ENCODE peak calls at places on chromosome 4, in eight cellular contexts. F, T, G, J, D, W, N and V are unnamed samples.

GRCh38 chr4:128913228-128913627 is 103.7 kb downstream of the JADE1 start:
- DNase-seq in N (no peak), D (no peak), W (no peak), J (no peak), F (no peak), G (no peak), T (no peak), V (no peak)

GRCh38 chr4:147481577-147482109 is 746 bp downstream of the EDNRA start:
- DNase-seq in W (no peak), D (peak; percentile 31), T (no peak), G (no peak), N (peak; percentile 39), F (no peak), J (no peak), V (no peak)

GRCh38 chr4:54433686-54434085 is 204.6 kb downstream of the PDGFRA start:
- DNase-seq in D (no peak), F (peak; percentile 37), T (no peak), G (peak; percentile 15), W (peak; percentile 3), J (no peak), N (no peak), V (no peak)

GRCh38 chr4:58453956-58454355 is 1343.8 kb upstream of the IGFBP7 start:
- DNase-seq in D (no peak), J (no peak), W (no peak), T (no peak), F (no peak), N (no peak), G (no peak), V (no peak)

GRCh38 chr4:72942565-72942964 is 127.0 kb downstream of the COX18 start:
- DNase-seq in D (no peak), F (no peak), J (no peak), T (no peak), N (no peak), G (no peak), W (no peak), V (no peak)

GRCh38 chr4:164802301-164802700 is 48.4 kb downstream of the SMIM31 start:
- DNase-seq in G (no peak), W (no peak), J (no peak), D (no peak), T (no peak), F (no peak), N (no peak), V (no peak)

GRCh38 chr4:113759696-113760093 is 1.8 kb downstream of the CAMK2D start:
- DNase-seq in T (no peak), F (peak; percentile 12), J (no peak), N (no peak), W (no peak), G (no peak), D (no peak), V (no peak)

GRCh38 chr4:144171697-144172096 is 31.2 kb upstream of the GYPA start:
- DNase-seq in W (no peak), G (no peak), N (no peak), F (no peak), J (no peak), T (no peak), D (no peak), V (no peak)

GRCh38 chr4:164937576-164938270 is 39.7 kb downstream of the TRIM61 start:
- DNase-seq in F (peak; percentile 18), J (no peak), T (no peak), G (no peak), D (no peak), N (no peak), W (no peak), V (no peak)

GRCh38 chr4:20251796-20252655 is at the start of gene SLIT2:
- DNase-seq in N (peak; percentile 98), W (peak; percentile 24), G (peak; percentile 53), T (no peak), F (peak; percentile 68), D (peak; percentile 56), J (peak; percentile 96), V (peak; percentile 39)

GRCh38 chr4:20249333-20249732 is 2.4 kb upstream of the SLIT2 start:
- DNase-seq in G (no peak), D (peak; percentile 34), J (no peak), F (peak; percentile 69), N (peak; percentile 35), W (peak; percentile 12), T (no peak), V (no peak)

GRCh38 chr4:20253272-20253798 is 1.6 kb downstream of the SLIT2 start:
- DNase-seq in F (peak; percentile 15), W (no peak), N (peak; percentile 60), J (no peak), D (no peak), G (no peak), T (no peak), V (no peak)

GRCh38 chr4:20252656-20253271 is 1.1 kb downstream of the SLIT2 start:
- DNase-seq in T (no peak), D (peak; percentile 30), F (peak; percentile 39), N (peak; percentile 90), J (peak; percentile 84), W (no peak), G (no peak), V (no peak)

DNA sequence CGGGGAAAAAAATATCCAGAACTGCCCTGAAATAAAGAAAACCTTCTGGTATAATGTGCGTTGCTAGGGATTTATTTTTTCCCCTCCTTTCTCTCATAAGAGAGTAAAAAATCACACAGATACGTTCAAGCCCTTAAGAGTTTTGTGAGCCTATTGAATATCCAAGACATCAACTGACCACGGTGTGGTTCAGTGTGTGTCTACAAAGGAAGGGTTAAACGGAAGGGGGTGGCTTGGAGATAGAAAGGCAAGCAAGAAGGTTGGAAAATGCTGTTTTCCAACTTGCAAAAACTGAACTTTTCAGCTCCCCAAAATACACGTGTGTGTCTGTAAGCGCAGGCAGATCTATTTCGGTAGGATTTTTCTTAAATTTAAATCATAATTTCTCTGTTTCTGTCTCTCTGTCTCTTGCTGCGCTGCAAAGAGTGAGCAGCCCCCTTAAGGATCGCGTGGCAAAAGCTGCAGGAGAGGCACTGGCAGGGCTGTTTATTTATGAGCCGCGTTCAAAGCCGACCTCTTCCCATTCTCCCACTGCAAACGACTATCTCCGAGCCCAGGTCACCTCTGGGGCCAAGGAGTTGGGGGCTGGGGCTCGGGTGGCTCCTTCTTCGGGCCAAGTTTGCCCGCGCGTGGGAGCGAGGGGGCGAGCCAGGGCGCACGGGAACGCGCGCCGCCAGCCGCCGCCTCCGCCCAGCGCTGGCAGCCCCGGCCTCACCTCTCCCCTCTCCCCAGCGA is 477 bp upstream of the SLIT2 start:
- DNase-seq in T (no peak), W (no peak), D (no peak), G (no peak), N (peak; percentile 62), F (peak; percentile 16), J (no peak), V (no peak)
- H3K27ac ChIP-seq in T (no peak overlapping the region), W (no peak overlapping the region), D (no peak overlapping the region), G (no peak overlapping the region), N (peak overlapping the region; percentile 52), F (no peak overlapping the region), J (peak overlapping the region; percentile 75), V (peak overlapping the region; percentile 78)

DNA sequence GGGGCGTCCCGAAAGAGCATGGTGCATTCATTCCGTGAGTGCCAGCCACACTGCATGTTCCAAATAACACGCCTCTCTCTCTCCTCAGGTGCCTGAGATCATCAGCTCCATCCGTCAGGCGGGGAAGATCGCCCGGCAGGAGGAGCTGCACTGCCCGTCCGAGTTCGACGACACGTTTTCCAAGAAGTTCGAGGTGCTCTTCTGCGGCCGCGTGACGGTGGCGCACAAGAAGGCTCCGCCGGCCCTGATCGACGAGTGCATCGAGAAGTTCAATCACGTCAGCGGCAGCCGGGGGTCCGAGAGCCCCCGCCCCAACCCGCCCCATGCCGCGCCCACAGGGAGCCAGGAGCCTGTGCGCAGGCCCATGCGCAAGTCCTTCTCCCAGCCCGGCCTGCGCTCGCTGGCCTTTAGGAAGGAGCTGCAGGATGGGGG is 54.2 kb downstream of the PTTG2 start:
- DNase-seq in N (no peak), F (no peak), J (peak; percentile 78), G (no peak), D (no peak), T (no peak), W (no peak), V (no peak)
- H3K36me3 ChIP-seq in N (peaks cover 23% of the 10 kb centered on the region), F (peaks cover 6% of the 10 kb centered on the region), J (no peaks in the 10 kb centered on the region), G (no peaks in the 10 kb centered on the region), D (peaks cover 3% of the 10 kb centered on the region), T (peaks cover 16% of the 10 kb centered on the region), W (no peaks in the 10 kb centered on the region), V (peaks cover 16% of the 10 kb centered on the region)

GRCh38 chr4:36343501-36343900 is 62.1 kb downstream of the DTHD1 start:
- DNase-seq in F (no peak), N (no peak), T (no peak), D (no peak), G (no peak), W (no peak), J (no peak), V (no peak)

GRCh38 chr4:36349904-36350554 is 68.6 kb downstream of the DTHD1 start:
- DNase-seq in J (no peak), F (no peak), W (no peak), N (no peak), D (no peak), T (no peak), G (no peak), V (no peak)

GRCh38 chr4:36351082-36351666 is 69.8 kb downstream of the DTHD1 start:
- DNase-seq in W (peak; percentile 36), N (no peak), F (peak; percentile 10), J (no peak), G (peak; percentile 28), T (peak; percentile 59), D (peak; percentile 13), V (peak; percentile 72)

GRCh38 chr4:36348403-36348938 is 67.1 kb downstream of the DTHD1 start:
- DNase-seq in F (no peak), G (no peak), T (no peak), W (no peak), N (no peak), D (no peak), J (no peak), V (no peak)
- H3K27me3 ChIP-seq in F (no peaks in the 10 kb centered on the region), G (no peaks in the 10 kb centered on the region), T (no peaks in the 10 kb centered on the region), W (no peaks in the 10 kb centered on the region), N (no peaks in the 10 kb centered on the region), D (no peaks in the 10 kb centered on the region), J (no peaks in the 10 kb centered on the region), V (no peaks in the 10 kb centered on the region)

DNA sequence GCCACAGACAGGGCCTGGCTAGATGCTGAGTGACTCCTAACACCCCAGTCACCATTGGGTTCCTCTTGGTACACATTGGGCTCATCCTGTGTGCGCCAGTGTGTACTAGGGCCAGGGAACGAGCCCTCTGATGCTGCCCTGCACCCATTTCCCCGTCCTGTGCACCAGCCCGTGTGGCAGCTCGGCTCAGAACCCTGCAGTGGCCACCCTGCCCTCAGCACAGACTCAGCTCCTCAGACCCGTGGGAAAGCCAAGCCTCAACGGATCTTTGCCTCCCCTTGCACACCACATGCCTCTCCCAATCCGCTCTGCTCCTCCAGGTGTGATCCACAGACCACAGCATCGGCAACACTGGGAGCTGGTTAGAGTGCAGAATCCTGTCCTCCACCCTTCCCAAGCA is 38.6 kb downstream of the EVC start:
- DNase-seq in F (no peak), W (no peak), T (no peak), J (no peak), N (no peak), G (no peak), D (no peak), V (no peak)
- H3K27ac ChIP-seq in F (peak overlapping the region; percentile 1), W (no peak overlapping the region), T (no peak overlapping the region), J (no peak overlapping the region), N (peak overlapping the region; percentile 89), G (peak overlapping the region; percentile 28), D (peak overlapping the region; percentile 85), V (peak overlapping the region; percentile 13)